ENCODE peak calls at places on chromosomes 13 and 19, in four cellular contexts. I is ovary; J is stimulated activated CD8-positive, alpha-beta memory T cell treated with anti-CD3 and anti-CD28 coated beads, Interleukin-12 subunit alpha, Interleukin-12 subunit beta, amount 100 ng/mL, for 4 hours; U is GM23248. D is an unnamed sample.

GRCh38 chr13:45849408-45849807 is 2.1 kb downstream of the SIAH3 start:
- DNase-seq in I (no peak), J (no peak), U (no peak), D (no peak)

GRCh38 chr13:113876341-113877148 is 12.7 kb upstream of the GAS6 start:
- DNase-seq in I (no peak), J (no peak), U (no peak), D (no peak)

GRCh38 chr13:25463496-25463895 is 91.7 kb downstream of the ATP8A2 start:
- DNase-seq in I (no peak), J (no peak), U (peak), D (no peak)

GRCh38 chr19:47231215-47232054 is 436 bp upstream of the BBC3 start:
- DNase-seq in I (peak), J (peak), U (peak), D (peak)

GRCh38 chr19:43316591-43317319 is 36.7 kb upstream of the CD177 start:
- DNase-seq in I (no peak), J (no peak), U (peak), D (no peak)

GRCh38 chr13:103243495-103243894 is 177.3 kb upstream of the SLC10A2 start:
- DNase-seq in I (no peak), J (no peak), U (no peak), D (no peak)

GRCh38 chr19:21699197-21699596 is 68.2 kb downstream of the ZNF100 start:
- DNase-seq in I (no peak), J (no peak), U (no peak), D (no peak)

GRCh38 chr13:101529419-101529818 is 76.9 kb downstream of the ITGBL1 start:
- DNase-seq in I (no peak), J (no peak), U (peak), D (no peak)

GRCh38 chr19:48069435-48069834 is 25.6 kb upstream of the CABP5 start:
- DNase-seq in I (no peak), J (no peak), U (no peak), D (no peak)

GRCh38 chr13:38636756-38637155 is 50.1 kb upstream of the FREM2 start:
- DNase-seq in I (no peak), J (no peak), U (no peak), D (no peak)

GRCh38 chr19:6736917-6737283 is 480 bp downstream of the GPR108 start:
- DNase-seq in I (no peak), J (no peak), U (no peak), D (no peak)

GRCh38 chr13:20371825-20372224 is 139.7 kb upstream of the GJB6 start:
- DNase-seq in I (no peak), J (no peak), U (no peak), D (no peak)

GRCh38 chr19:16876904-16877361 is 11.9 kb upstream of the F2RL3 start:
- DNase-seq in I (no peak), J (no peak), U (no peak), D (no peak)

D was measured in NAMALWA.